ENCODE peak calls at places on chromosomes 3 and 15, in six cellular contexts. One of them, this sample, is unnamed.

GRCh38 chr3:129016366-129016724 is 15.2 kb downstream of the EFCC1 start:
- DNase-seq in right cardiac atrium: no peak
- DNase-seq in cardiac fibroblast: no peak
- DNase-seq in IMR-90: no peak
- DNase-seq in CD8-positive, alpha-beta memory T cell: peak
- DNase-seq in uterus: no peak
- DNase-seq in this sample: no peak

GRCh38 chr15:29100486-29101000 is 169.1 kb downstream of the NSMCE3 start:
- DNase-seq in right cardiac atrium: no peak
- DNase-seq in cardiac fibroblast: no peak
- DNase-seq in IMR-90: no peak
- DNase-seq in CD8-positive, alpha-beta memory T cell: peak
- DNase-seq in uterus: no peak
- DNase-seq in this sample: no peak

GRCh38 chr3:6799264-6799915 is 61.5 kb upstream of the GRM7 start:
- DNase-seq in right cardiac atrium: no peak
- DNase-seq in cardiac fibroblast: peak
- DNase-seq in IMR-90: no peak
- DNase-seq in CD8-positive, alpha-beta memory T cell: no peak
- DNase-seq in uterus: no peak
- DNase-seq in this sample: no peak

GRCh38 chr15:45648521-45649200 is 13.8 kb downstream of the SQOR start:
- DNase-seq in right cardiac atrium: no peak
- DNase-seq in cardiac fibroblast: peak
- DNase-seq in IMR-90: peak
- DNase-seq in CD8-positive, alpha-beta memory T cell: no peak
- DNase-seq in uterus: no peak
- DNase-seq in this sample: peak

GRCh38 chr3:43583481-43583880 is 38.3 kb downstream of the ANO10 start:
- DNase-seq in right cardiac atrium: no peak
- DNase-seq in cardiac fibroblast: no peak
- DNase-seq in IMR-90: no peak
- DNase-seq in CD8-positive, alpha-beta memory T cell: no peak
- DNase-seq in uterus: no peak
- DNase-seq in this sample: no peak

GRCh38 chr3:123447749-123448502 is 964 bp downstream of the ADCY5 start:
- DNase-seq in right cardiac atrium: peak
- DNase-seq in cardiac fibroblast: no peak
- DNase-seq in IMR-90: no peak
- DNase-seq in CD8-positive, alpha-beta memory T cell: peak
- DNase-seq in uterus: no peak
- DNase-seq in this sample: no peak

GRCh38 chr3:107545680-107546120 is 22.9 kb downstream of the BBX start:
- DNase-seq in right cardiac atrium: no peak
- DNase-seq in cardiac fibroblast: peak
- DNase-seq in IMR-90: peak
- DNase-seq in CD8-positive, alpha-beta memory T cell: no peak
- DNase-seq in uterus: no peak
- DNase-seq in this sample: peak

GRCh38 chr15:34065261-34065660 is 26.3 kb upstream of the AVEN start:
- DNase-seq in right cardiac atrium: no peak
- DNase-seq in cardiac fibroblast: no peak
- DNase-seq in IMR-90: no peak
- DNase-seq in CD8-positive, alpha-beta memory T cell: no peak
- DNase-seq in uterus: no peak
- DNase-seq in this sample: no peak

GRCh38 chr3:69986419-69986818 is 13.1 kb upstream of the SAMMSON start:
- DNase-seq in right cardiac atrium: no peak
- DNase-seq in cardiac fibroblast: no peak
- DNase-seq in IMR-90: no peak
- DNase-seq in CD8-positive, alpha-beta memory T cell: no peak
- DNase-seq in uterus: no peak
- DNase-seq in this sample: no peak

GRCh38 chr15:88745075-88745474 is 58.2 kb upstream of the ACAN start:
- DNase-seq in right cardiac atrium: no peak
- DNase-seq in cardiac fibroblast: peak
- DNase-seq in IMR-90: no peak
- DNase-seq in CD8-positive, alpha-beta memory T cell: no peak
- DNase-seq in uterus: no peak
- DNase-seq in this sample: no peak

GRCh38 chr15:60370804-60371700 is 26.7 kb downstream of the ANXA2 start:
- DNase-seq in right cardiac atrium: peak
- DNase-seq in cardiac fibroblast: peak
- DNase-seq in IMR-90: peak
- DNase-seq in CD8-positive, alpha-beta memory T cell: no peak
- DNase-seq in uterus: peak
- DNase-seq in this sample: peak

GRCh38 chr15:35306361-35306981 is 221.4 kb upstream of the NANOGP8 start:
- DNase-seq in right cardiac atrium: no peak
- DNase-seq in cardiac fibroblast: peak
- DNase-seq in IMR-90: peak
- DNase-seq in CD8-positive, alpha-beta memory T cell: no peak
- DNase-seq in uterus: no peak
- DNase-seq in this sample: peak

GRCh38 chr3:57098418-57099310 is 38.2 kb downstream of the SPATA12 start:
- DNase-seq in right cardiac atrium: no peak
- DNase-seq in cardiac fibroblast: no peak
- DNase-seq in IMR-90: no peak
- DNase-seq in CD8-positive, alpha-beta memory T cell: no peak
- DNase-seq in uterus: no peak
- DNase-seq in this sample: no peak
- H3K4me3 ChIP-seq in right cardiac atrium: no peak
- H3K4me3 ChIP-seq in cardiac fibroblast: no peak
- H3K4me3 ChIP-seq in IMR-90: no peak
- H3K4me3 ChIP-seq in CD8-positive, alpha-beta memory T cell: no peak
- H3K4me3 ChIP-seq in uterus: no peak
- H3K4me3 ChIP-seq in this sample: no peak

GRCh38 chr3:193553606-193554005 is 1.1 kb downstream of the ATP13A4 start:
- DNase-seq in right cardiac atrium: no peak
- DNase-seq in cardiac fibroblast: no peak
- DNase-seq in IMR-90: no peak
- DNase-seq in CD8-positive, alpha-beta memory T cell: no peak
- DNase-seq in uterus: no peak
- DNase-seq in this sample: no peak
- H3K4me3 ChIP-seq in right cardiac atrium: no peak
- H3K4me3 ChIP-seq in cardiac fibroblast: no peak
- H3K4me3 ChIP-seq in IMR-90: no peak
- H3K4me3 ChIP-seq in CD8-positive, alpha-beta memory T cell: no peak
- H3K4me3 ChIP-seq in uterus: no peak
- H3K4me3 ChIP-seq in this sample: no peak

DNA sequence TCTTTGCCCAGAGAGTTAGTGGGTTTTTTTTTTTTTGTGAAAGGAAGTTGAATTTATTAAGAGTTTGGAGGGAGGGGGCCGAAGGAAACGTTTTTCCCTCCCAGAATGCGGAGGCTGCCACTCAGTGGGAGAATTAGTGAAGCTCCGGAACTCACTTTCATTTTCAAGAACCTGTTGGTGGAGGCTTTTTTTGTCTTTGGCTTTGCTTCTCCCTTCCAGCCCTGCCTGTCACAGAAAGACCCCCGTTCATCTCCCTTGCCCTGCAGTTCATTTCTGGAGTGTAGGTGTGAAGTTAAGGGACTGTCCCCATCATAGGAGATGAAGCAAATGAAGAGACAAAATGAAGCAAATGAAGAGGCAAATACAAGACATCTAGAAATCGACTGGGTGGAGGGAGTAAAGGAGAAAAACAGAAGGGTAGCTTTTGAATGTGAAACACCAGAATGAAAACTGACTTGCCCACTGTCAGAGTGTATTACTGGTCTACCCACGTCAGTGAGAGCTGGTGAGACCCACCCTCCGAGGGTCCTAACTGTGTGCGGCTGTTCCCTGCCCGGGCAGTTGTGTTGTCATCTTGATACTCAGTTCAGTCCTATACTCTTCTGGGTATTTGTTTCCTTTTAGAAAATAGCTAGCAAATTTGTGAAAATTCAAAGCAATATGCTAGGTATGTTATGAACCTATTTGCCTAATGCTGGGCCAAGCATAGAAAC is 91.5 kb downstream of the ITPR1 start:
- DNase-seq in right cardiac atrium: peak
- DNase-seq in cardiac fibroblast: peak
- DNase-seq in IMR-90: peak
- DNase-seq in CD8-positive, alpha-beta memory T cell: no peak
- DNase-seq in uterus: peak
- DNase-seq in this sample: peak
- H3K4me3 ChIP-seq in right cardiac atrium: peak
- H3K4me3 ChIP-seq in cardiac fibroblast: peak
- H3K4me3 ChIP-seq in IMR-90: peak
- H3K4me3 ChIP-seq in CD8-positive, alpha-beta memory T cell: peak
- H3K4me3 ChIP-seq in uterus: peak
- H3K4me3 ChIP-seq in this sample: peak

GRCh38 chr15:78402056-78402610 is 35.9 kb upstream of the IREB2 start:
- DNase-seq in right cardiac atrium: no peak
- DNase-seq in cardiac fibroblast: no peak
- DNase-seq in IMR-90: no peak
- DNase-seq in CD8-positive, alpha-beta memory T cell: no peak
- DNase-seq in uterus: no peak
- DNase-seq in this sample: no peak
- H3K4me3 ChIP-seq in right cardiac atrium: no peak
- H3K4me3 ChIP-seq in cardiac fibroblast: no peak
- H3K4me3 ChIP-seq in IMR-90: no peak
- H3K4me3 ChIP-seq in CD8-positive, alpha-beta memory T cell: no peak
- H3K4me3 ChIP-seq in uterus: no peak
- H3K4me3 ChIP-seq in this sample: no peak

GRCh38 chr15:91555307-91555706 is 298.2 kb upstream of the SLCO3A1 start:
- DNase-seq in right cardiac atrium: no peak
- DNase-seq in cardiac fibroblast: peak
- DNase-seq in IMR-90: peak
- DNase-seq in CD8-positive, alpha-beta memory T cell: no peak
- DNase-seq in uterus: no peak
- DNase-seq in this sample: peak
- H3K4me3 ChIP-seq in right cardiac atrium: no peak
- H3K4me3 ChIP-seq in cardiac fibroblast: no peak
- H3K4me3 ChIP-seq in IMR-90: no peak
- H3K4me3 ChIP-seq in CD8-positive, alpha-beta memory T cell: no peak
- H3K4me3 ChIP-seq in uterus: no peak
- H3K4me3 ChIP-seq in this sample: no peak

DNA sequence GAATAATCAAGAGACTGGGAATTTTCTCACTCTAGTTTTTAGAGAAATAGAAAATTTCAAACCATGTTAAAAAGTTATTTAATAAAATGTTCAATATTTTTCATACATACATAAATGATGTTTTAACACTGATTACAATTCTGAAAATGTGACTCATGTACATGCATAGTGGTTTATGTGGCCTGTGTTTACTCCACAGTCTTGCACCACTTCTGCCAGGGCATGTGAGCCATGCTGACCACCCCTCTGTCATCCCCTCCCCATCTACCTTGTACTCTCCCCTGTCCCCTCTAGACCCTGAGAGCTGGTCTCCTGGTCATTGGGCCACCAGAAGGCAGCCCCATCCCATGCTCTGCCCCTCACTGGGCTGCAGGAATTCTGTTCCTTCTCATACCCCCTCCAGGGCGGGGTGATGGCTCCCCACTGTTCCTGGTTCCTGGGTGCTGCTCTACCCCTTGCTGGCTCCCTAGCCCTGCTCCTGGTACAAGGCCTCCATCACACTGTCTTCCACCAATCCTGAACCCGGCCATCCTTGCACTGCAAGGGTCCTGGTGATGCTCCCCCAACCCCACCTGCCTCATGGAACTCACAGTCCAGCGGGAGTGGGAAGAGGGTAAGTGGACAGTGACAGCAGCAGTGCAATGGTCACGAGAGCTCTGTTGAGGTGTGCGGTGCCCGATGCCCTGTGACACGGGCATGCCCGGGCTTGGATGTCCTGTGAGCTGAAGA is 24.2 kb upstream of the SLC41A3 start:
- DNase-seq in right cardiac atrium: no peak
- DNase-seq in cardiac fibroblast: no peak
- DNase-seq in IMR-90: peak
- DNase-seq in CD8-positive, alpha-beta memory T cell: peak
- DNase-seq in uterus: no peak
- DNase-seq in this sample: no peak
- H3K4me3 ChIP-seq in right cardiac atrium: no peak
- H3K4me3 ChIP-seq in cardiac fibroblast: no peak
- H3K4me3 ChIP-seq in IMR-90: no peak
- H3K4me3 ChIP-seq in CD8-positive, alpha-beta memory T cell: no peak
- H3K4me3 ChIP-seq in uterus: no peak
- H3K4me3 ChIP-seq in this sample: no peak

GRCh38 chr3:186167646-186168045 is 58.8 kb upstream of the ETV5 start:
- DNase-seq in right cardiac atrium: no peak
- DNase-seq in cardiac fibroblast: no peak
- DNase-seq in IMR-90: no peak
- DNase-seq in CD8-positive, alpha-beta memory T cell: no peak
- DNase-seq in uterus: no peak
- DNase-seq in this sample: no peak
- H3K4me3 ChIP-seq in right cardiac atrium: no peak
- H3K4me3 ChIP-seq in cardiac fibroblast: no peak
- H3K4me3 ChIP-seq in IMR-90: no peak
- H3K4me3 ChIP-seq in CD8-positive, alpha-beta memory T cell: no peak
- H3K4me3 ChIP-seq in uterus: no peak
- H3K4me3 ChIP-seq in this sample: no peak

GRCh38 chr3:125431912-125432587 is 56.9 kb upstream of the ZNF148 start:
- DNase-seq in right cardiac atrium: no peak
- DNase-seq in cardiac fibroblast: peak
- DNase-seq in IMR-90: peak
- DNase-seq in CD8-positive, alpha-beta memory T cell: no peak
- DNase-seq in uterus: no peak
- DNase-seq in this sample: peak

GRCh38 chr3:125433611-125434041 is 58.5 kb upstream of the ZNF148 start:
- DNase-seq in right cardiac atrium: no peak
- DNase-seq in cardiac fibroblast: no peak
- DNase-seq in IMR-90: no peak
- DNase-seq in CD8-positive, alpha-beta memory T cell: no peak
- DNase-seq in uterus: no peak
- DNase-seq in this sample: no peak

GRCh38 chr3:125428216-125428830 is 53.2 kb upstream of the ZNF148 start:
- DNase-seq in right cardiac atrium: no peak
- DNase-seq in cardiac fibroblast: no peak
- DNase-seq in IMR-90: no peak
- DNase-seq in CD8-positive, alpha-beta memory T cell: no peak
- DNase-seq in uterus: no peak
- DNase-seq in this sample: no peak

GRCh38 chr3:125433091-125433534 is 58.0 kb upstream of the ZNF148 start:
- DNase-seq in right cardiac atrium: no peak
- DNase-seq in cardiac fibroblast: no peak
- DNase-seq in IMR-90: no peak
- DNase-seq in CD8-positive, alpha-beta memory T cell: no peak
- DNase-seq in uterus: no peak
- DNase-seq in this sample: no peak

GRCh38 chr3:125431391-125431790 is 56.3 kb upstream of the ZNF148 start:
- DNase-seq in right cardiac atrium: no peak
- DNase-seq in cardiac fibroblast: peak
- DNase-seq in IMR-90: peak
- DNase-seq in CD8-positive, alpha-beta memory T cell: no peak
- DNase-seq in uterus: no peak
- DNase-seq in this sample: peak
- H3K4me3 ChIP-seq in right cardiac atrium: no peak
- H3K4me3 ChIP-seq in cardiac fibroblast: no peak
- H3K4me3 ChIP-seq in IMR-90: no peak
- H3K4me3 ChIP-seq in CD8-positive, alpha-beta memory T cell: no peak
- H3K4me3 ChIP-seq in uterus: no peak
- H3K4me3 ChIP-seq in this sample: no peak

GRCh38 chr3:172194702-172195392 is 155.5 kb downstream of the FNDC3B start:
- DNase-seq in right cardiac atrium: no peak
- DNase-seq in cardiac fibroblast: peak
- DNase-seq in IMR-90: no peak
- DNase-seq in CD8-positive, alpha-beta memory T cell: no peak
- DNase-seq in uterus: no peak
- DNase-seq in this sample: peak
- H3K4me3 ChIP-seq in right cardiac atrium: no peak
- H3K4me3 ChIP-seq in cardiac fibroblast: no peak
- H3K4me3 ChIP-seq in IMR-90: no peak
- H3K4me3 ChIP-seq in CD8-positive, alpha-beta memory T cell: no peak
- H3K4me3 ChIP-seq in uterus: no peak
- H3K4me3 ChIP-seq in this sample: no peak

This sample was measured in brain microvascular endothelial cell.